ENCODE peak calls at places on chromosome 3, in ten cellular contexts. V is IMR-90, I is body of pancreas, F is uterus, N is HCT116, X is A549, M is heart left ventricle, E is sigmoid colon, Q is breast epithelium, R is Peyer's patch. O is an unnamed sample.

GRCh38 chr3:4977001-4977888 is 2.0 kb upstream of the BHLHE40 start:
- DNase-seq in N (no peak), R (peak; percentile 89), X (peak; percentile 62), E (peak; percentile 91), Q (peak; percentile 62), V (peak; percentile 84), F (peak; percentile 86), M (peak; percentile 95), I (peak; percentile 86), O (no peak)

GRCh38 chr3:45261333-45262110 is 35.4 kb upstream of the TMEM158 start:
- DNase-seq in R (no peak), V (no peak), Q (no peak), I (no peak), E (no peak), N (no peak), M (no peak), X (no peak), F (no peak), O (peak; percentile 72)

GRCh38 chr3:138687236-138687635 is 78.7 kb downstream of the FAIM start:
- DNase-seq in F (no peak), X (no peak), M (no peak), I (no peak), N (no peak), E (no peak), Q (no peak), V (peak; percentile 65), R (no peak), O (no peak)

GRCh38 chr3:37558580-37558979 is 303.1 kb upstream of the CTDSPL start:
- DNase-seq in I (no peak), M (no peak), V (no peak), Q (no peak), X (no peak), R (no peak), F (no peak), E (no peak), N (no peak), O (no peak)

GRCh38 chr3:126031981-126032471 is 51.9 kb downstream of the SLC41A3 start:
- DNase-seq in V (no peak), N (no peak), R (peak; percentile 26), F (no peak), E (peak; percentile 9), M (no peak), Q (no peak), X (no peak), I (no peak), O (peak; percentile 74)

GRCh38 chr3:124747111-124747981 is 17.1 kb downstream of the UMPS start:
- DNase-seq in X (no peak), Q (no peak), E (no peak), R (no peak), I (no peak), V (no peak), N (no peak), M (no peak), F (no peak), O (no peak)

GRCh38 chr3:134644731-134645514 is 5.9 kb downstream of the KY start:
- DNase-seq in V (no peak), E (no peak), I (no peak), X (no peak), N (no peak), F (no peak), M (peak; percentile 84), Q (no peak), R (peak; percentile 42), O (no peak)

GRCh38 chr3:57961177-57961827 is 46.9 kb upstream of the FLNB start:
- DNase-seq in F (no peak), X (no peak), N (no peak), I (no peak), M (no peak), Q (no peak), R (peak; percentile 77), E (no peak), V (no peak), O (no peak)

GRCh38 chr3:170149016-170149415 is 32.5 kb downstream of the PHC3 start:
- DNase-seq in Q (no peak), I (peak; percentile 59), F (no peak), R (no peak), V (no peak), N (no peak), E (no peak), M (no peak), X (no peak), O (no peak)

GRCh38 chr3:123104550-123104949 is 37.7 kb downstream of the PDIA5 start:
- DNase-seq in I (no peak), X (peak; percentile 36), R (no peak), Q (no peak), M (peak; percentile 49), E (no peak), N (no peak), F (no peak), V (peak; percentile 86), O (no peak)

GRCh38 chr3:12797124-12797891 is 828 bp downstream of the CAND2 start:
- DNase-seq in V (no peak), Q (no peak), R (peak; percentile 45), N (no peak), F (peak; percentile 25), E (no peak), X (no peak), M (no peak), I (no peak), O (no peak)
- H3K27ac ChIP-seq in V (no peak overlapping the region), Q (peak overlapping the region; percentile 80), R (peak overlapping the region; percentile 63), N (no peak overlapping the region), F (peak overlapping the region; percentile 96), E (peak overlapping the region; percentile 91), X (peak overlapping the region; percentile 88), M (peak overlapping the region; percentile 95), I (peak overlapping the region; percentile 67), O (peak overlapping the region; percentile 94)

GRCh38 chr3:11721114-11721440 is 77.4 kb upstream of the VGLL4 start:
- DNase-seq in N (no peak), E (no peak), V (no peak), Q (no peak), R (no peak), X (no peak), I (peak; percentile 16), F (no peak), M (no peak), O (no peak)

GRCh38 chr3:11719406-11720219 is 75.9 kb upstream of the VGLL4 start:
- DNase-seq in N (peak; percentile 78), F (peak; percentile 75), Q (peak; percentile 93), I (peak; percentile 97), M (peak; percentile 65), R (peak; percentile 96), V (peak; percentile 28), X (peak; percentile 89), E (peak; percentile 85), O (no peak)

GRCh38 chr3:11718582-11719405 is 75.1 kb upstream of the VGLL4 start:
- DNase-seq in E (peak; percentile 77), M (peak; percentile 50), Q (peak; percentile 42), X (peak; percentile 66), I (peak; percentile 70), N (peak; percentile 26), V (peak; percentile 57), F (peak; percentile 47), R (peak; percentile 71), O (no peak)

GRCh38 chr3:11717768-11718581 is 74.3 kb upstream of the VGLL4 start:
- DNase-seq in M (no peak), F (no peak), Q (no peak), I (peak; percentile 12), N (no peak), V (peak; percentile 46), E (no peak), R (no peak), X (peak; percentile 38), O (no peak)

DNA sequence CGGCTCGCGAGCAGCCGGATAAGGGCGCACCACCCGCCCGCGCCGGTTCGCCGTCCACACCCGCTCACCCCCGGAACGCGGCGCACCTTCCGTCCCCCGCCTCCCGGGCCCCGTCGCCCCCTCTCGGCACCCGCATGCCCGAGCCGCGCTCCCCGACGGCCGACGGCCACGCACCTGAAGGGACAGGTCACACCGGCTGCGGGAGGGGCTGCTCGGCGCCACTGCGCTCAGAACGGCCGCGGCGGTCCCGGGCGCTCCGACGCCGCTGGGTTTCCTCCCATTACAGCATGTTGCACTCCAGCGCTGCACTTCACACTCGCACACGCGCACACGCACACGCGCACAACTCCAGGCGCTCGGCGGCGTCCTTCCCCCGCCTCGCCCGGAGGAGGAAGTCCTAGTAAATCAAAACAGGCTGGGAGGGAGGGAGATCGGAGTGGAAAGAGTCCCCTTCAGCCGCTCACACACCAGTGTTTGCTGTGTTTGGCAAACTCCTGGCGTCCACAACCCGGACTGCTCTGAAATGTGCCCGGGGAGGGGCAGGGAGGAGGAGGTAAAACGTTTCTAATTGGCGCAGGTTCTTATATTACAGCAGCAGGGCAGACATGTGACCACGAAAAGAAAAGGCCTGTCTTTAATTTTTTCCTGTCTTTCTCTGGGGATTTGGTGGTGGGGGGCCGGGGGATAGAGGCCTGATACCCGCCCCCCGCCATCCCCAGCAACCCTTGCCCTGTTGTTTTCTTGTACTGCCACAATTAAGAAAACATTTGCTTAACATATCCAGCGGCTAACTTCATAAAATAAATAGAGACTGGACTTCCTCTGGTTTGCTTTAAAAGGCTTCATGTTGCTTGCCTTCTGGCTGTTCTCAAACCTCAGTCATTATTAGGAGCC is 76.8 kb upstream of the VGLL4 start:
- DNase-seq in M (peak; percentile 71), F (peak; percentile 75), E (peak; percentile 88), I (peak; percentile 86), V (peak; percentile 53), Q (peak; percentile 82), X (peak; percentile 71), R (peak; percentile 86), N (peak; percentile 61), O (no peak)
- TF ChIP-seq POLR2A in M (no peak), F (peak; percentile 66), E (peak; percentile 27), I (peak; percentile 96), V (no peak), Q (no peak), X (peak; percentile 29), R (peak; percentile 81), N (peak; percentile 19), O (no peak)

GRCh38 chr3:50364573-50365079 is 5.3 kb upstream of the TMEM115 start:
- DNase-seq in I (no peak), F (no peak), X (no peak), Q (no peak), R (no peak), N (no peak), M (peak; percentile 52), E (peak; percentile 82), V (no peak), O (no peak)
- H3K27ac ChIP-seq in I (peak overlapping the region; percentile 44), F (peak overlapping the region; percentile 75), X (no peak overlapping the region), Q (peak overlapping the region; percentile 70), R (peak overlapping the region; percentile 81), N (no peak overlapping the region), M (no peak overlapping the region), E (peak overlapping the region; percentile 70), V (peak overlapping the region; percentile 1), O (peak overlapping the region; percentile 79)

DNA sequence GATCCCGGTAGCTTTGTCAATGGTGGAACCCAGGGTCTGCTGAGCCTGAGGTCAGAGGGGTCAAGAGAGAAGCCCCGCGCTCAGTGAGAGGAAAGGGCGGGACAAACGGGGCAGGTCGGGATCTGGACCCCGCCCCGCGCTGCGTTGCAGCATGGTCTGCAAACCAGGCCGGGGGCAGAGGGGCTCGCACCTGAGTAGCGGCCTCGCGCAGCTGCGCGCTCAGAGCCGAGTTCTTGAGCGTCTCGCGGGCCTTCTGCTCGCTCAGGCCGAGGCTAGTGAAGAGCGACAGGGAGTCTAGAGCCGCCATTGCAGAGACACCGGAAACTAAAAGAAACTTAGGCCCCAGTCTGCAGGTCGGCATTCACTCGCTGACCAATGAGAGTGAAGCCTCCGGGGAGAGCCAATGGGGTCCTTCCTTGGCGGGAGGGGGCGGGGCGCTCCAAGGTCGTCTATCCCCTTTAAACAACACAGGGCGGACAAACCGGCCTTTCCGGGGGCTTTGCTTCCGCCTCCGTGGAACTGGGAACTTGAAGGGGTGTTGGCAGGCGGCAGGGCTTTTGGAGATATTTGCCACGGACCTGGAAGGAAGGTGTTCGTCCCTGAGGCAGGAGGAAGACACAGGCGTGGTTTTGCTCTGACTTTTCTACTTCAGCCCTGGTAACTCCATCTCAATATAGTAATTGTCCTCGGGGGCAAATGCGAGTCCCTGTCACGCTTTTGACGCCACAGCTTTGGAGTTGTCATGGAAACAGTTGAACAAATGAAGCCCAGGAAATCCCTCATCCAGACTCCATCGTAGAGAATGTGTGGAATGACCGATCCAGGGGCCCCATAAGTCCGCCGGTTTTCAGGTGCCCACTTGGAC is at the start of gene QARS1:
- DNase-seq in Q (peak; percentile 93), X (peak; percentile 92), R (peak; percentile 97), E (peak; percentile 97), M (peak; percentile 97), V (peak; percentile 88), I (peak; percentile 94), F (peak; percentile 93), N (peak; percentile 78), O (peak; percentile 99)
- TF ChIP-seq POLR2A in Q (no peak), X (peak; percentile 46), R (peak; percentile 75), E (peak; percentile 34), M (peak; percentile 79), V (peak; percentile 87), I (peak; percentile 77), F (no peak), N (peak; percentile 53), O (no peak)

O was measured in esophagus muscularis mucosa.